ENCODE peak calls at places on chromosomes 13 and 19, in five cellular contexts. T, N, Q, L and G are unnamed samples.

GRCh38 chr19:52369463-52370340 is at the start of gene ZNF880:
- DNase-seq in T (peak; percentile 83), N (peak; percentile 95), Q (peak; percentile 95), L (peak; percentile 95), G (peak; percentile 46)

GRCh38 chr13:61684976-61685682 is 269.5 kb upstream of the PCDH20 start:
- DNase-seq in T (no peak), N (no peak), Q (no peak), L (no peak), G (no peak)

GRCh38 chr13:57748096-57748495 is 116.6 kb downstream of the PCDH17 start:
- DNase-seq in T (no peak), N (no peak), Q (no peak), L (no peak), G (no peak)

GRCh38 chr19:23393121-23393520 is 2.1 kb downstream of the ZNF91 start:
- DNase-seq in T (no peak), N (peak; percentile 53), Q (no peak), L (no peak), G (no peak)

GRCh38 chr19:7729831-7730285 is 2.1 kb downstream of the CLEC4G start:
- DNase-seq in T (no peak), N (no peak), Q (no peak), L (no peak), G (no peak)

GRCh38 chr13:40668335-40668734 is 1.9 kb upstream of the FOXO1 start:
- DNase-seq in T (no peak), N (no peak), Q (peak; percentile 42), L (no peak), G (no peak)

GRCh38 chr13:98298599-98298998 is 121.5 kb upstream of the RNF113B start:
- DNase-seq in T (no peak), N (no peak), Q (no peak), L (no peak), G (no peak)

GRCh38 chr13:30824651-30825050 is 81.4 kb upstream of the MEDAG start:
- DNase-seq in T (no peak), N (no peak), Q (no peak), L (no peak), G (no peak)

GRCh38 chr13:97889803-97890202 is 63.7 kb upstream of the IPO5 start:
- DNase-seq in T (no peak), N (no peak), Q (peak; percentile 26), L (no peak), G (no peak)

GRCh38 chr19:33505168-33505567 is 16.4 kb downstream of the PEPD start:
- DNase-seq in T (peak; percentile 16), N (no peak), Q (no peak), L (no peak), G (no peak)

GRCh38 chr13:111610077-111610476 is 289.6 kb downstream of the TEX29 start:
- DNase-seq in T (no peak), N (no peak), Q (no peak), L (peak; percentile 20), G (no peak)
- H3K4me3 ChIP-seq in T (no peak overlapping the region), N (no peak overlapping the region), Q (no peak overlapping the region), L (no peak overlapping the region), G (no peak overlapping the region)

GRCh38 chr13:113445791-113446487 is 7.3 kb downstream of the ADPRHL1 start:
- DNase-seq in T (no peak), N (peak; percentile 68), Q (no peak), L (peak; percentile 51), G (no peak)
- TF ChIP-seq CTCF in T (no peak), N (no peak), Q (no peak), L (no peak), G (no peak)

DNA sequence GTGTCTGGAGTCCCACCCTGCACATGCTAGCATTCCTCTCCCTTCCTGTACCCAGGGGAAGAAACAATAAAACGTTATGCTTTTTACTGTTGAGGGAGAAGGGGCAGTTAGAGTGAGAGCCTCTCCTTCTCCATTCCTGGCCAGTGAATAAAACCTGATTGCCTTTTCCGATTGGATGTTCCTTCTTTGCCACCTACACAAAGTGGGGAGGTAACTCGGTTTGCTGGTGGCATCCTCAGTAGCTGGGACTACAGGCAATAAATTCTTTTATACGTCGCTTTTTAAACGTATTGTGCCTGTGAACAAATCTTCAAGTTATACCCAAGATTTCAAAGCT is 725 bp upstream of the MVB12A start:
- DNase-seq in T (no peak), N (no peak), Q (no peak), L (no peak), G (no peak)
- H3K4me3 ChIP-seq in T (peak overlapping the region; percentile 78), N (peak overlapping the region; percentile 61), Q (peak overlapping the region; percentile 89), L (peak overlapping the region; percentile 99), G (peak overlapping the region; percentile 47)

GRCh38 chr19:48844472-48844871 is 8.2 kb upstream of the HSD17B14 start:
- DNase-seq in T (no peak), N (peak; percentile 65), Q (no peak), L (no peak), G (no peak)
- TF ChIP-seq CTCF in T (peak; percentile 14), N (peak; percentile 21), Q (no peak), L (no peak), G (peak; percentile 18)

GRCh38 chr19:13057744-13058143 is 44.9 kb downstream of the LYL1 start:
- DNase-seq in T (no peak), N (no peak), Q (no peak), L (no peak), G (no peak)
- H3K4me3 ChIP-seq in T (no peak overlapping the region), N (no peak overlapping the region), Q (no peak overlapping the region), L (no peak overlapping the region), G (no peak overlapping the region)

DNA sequence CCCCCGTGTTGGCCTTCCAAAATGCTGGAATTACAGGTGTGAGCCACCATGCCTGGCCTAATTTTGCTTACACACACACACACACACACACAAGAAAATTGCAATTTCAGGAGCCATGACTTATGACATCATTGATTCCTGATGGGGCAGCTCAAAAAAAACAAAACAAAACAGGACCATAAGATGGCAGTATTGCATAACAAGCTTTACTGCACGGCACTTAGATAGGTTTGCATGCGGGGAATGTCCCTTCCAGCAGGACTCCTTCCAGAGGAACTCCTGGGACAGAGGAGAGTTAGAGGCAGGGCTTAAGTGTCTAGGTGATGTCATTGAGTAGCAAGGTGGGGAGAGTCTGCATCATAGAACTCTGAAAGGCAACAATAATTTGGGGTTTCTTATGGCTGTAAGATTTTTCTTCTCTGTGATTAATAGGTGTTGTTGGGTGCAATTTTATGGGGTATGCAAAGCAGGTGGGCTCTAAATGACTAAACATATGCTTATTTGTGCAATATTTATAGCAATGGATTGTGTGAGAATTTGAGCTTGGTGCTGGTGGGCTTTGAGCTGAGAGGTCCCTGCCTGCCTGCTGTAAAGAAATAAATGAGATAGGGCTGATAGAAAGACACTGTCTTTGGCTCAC is 9.0 kb upstream of the ACSBG2 start:
- DNase-seq in T (peak; percentile 35), N (peak; percentile 75), Q (no peak), L (no peak), G (no peak)
- TF ChIP-seq CTCF in T (peak; percentile 41), N (peak; percentile 47), Q (peak; percentile 16), L (no peak), G (peak; percentile 40)

DNA sequence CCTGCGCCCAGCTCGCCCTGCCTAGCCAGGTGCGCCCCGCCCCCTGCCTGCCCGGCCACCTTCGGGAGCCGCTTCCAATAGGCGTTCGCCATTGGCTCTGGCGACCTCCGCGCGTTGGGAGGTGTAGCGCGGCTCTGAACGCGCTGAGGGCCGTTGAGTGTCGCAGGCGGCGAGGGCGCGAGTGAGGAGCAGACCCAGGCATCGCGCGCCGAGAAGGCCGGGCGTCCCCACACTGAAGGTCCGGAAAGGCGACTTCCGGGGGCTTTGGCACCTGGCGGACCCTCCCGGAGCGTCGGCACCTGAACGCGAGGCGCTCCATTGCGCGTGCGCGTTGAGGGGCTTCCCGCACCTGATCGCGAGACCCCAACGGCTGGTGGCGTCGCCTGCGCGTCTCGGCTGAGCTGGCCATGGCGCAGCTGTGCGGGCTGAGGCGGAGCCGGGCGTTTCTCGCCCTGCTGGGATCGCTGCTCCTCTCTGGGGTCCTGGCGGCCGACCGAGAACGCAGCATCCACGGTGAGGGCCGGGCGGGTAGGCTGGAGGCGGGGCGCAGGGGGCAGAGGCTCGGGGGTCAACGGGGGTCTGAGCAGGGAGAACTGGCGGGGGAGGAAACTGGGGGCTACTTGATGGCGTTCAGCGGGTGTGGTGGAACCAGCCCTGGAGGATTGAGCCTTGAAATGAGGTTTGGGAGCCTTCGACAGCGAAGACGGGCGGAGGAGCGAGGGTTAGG is at the start of gene SPINT2:
- DNase-seq in T (no peak), N (no peak), Q (no peak), L (no peak), G (no peak)
- H3K4me3 ChIP-seq in T (peak within 1 kb of the TSS; percentile 47), N (peak within 1 kb of the TSS; percentile 54), Q (peak within 1 kb of the TSS; percentile 64), L (peak within 1 kb of the TSS; percentile 64), G (peak within 1 kb of the TSS; percentile 41)